ENCODE peak calls at places on chromosomes 5 and 9, in four cellular contexts. X is HepG2, J is K562, T is A549. U is an unnamed sample.

GRCh38 chr5:168881427-168882149 is 302.4 kb upstream of the PANK3 start:
- DNase-seq in T (no peak), X (no peak), J (peak), U (peak)

GRCh38 chr9:135338546-135338945 is 141.0 kb upstream of the PPP1R26 start:
- DNase-seq in J (no peak), T (no peak), X (no peak), U (peak)

GRCh38 chr5:1018596-1018995 is 10.0 kb downstream of the NKD2 start:
- DNase-seq in J (no peak), T (no peak), X (no peak), U (no peak)

GRCh38 chr5:170681013-170681433 is 102.5 kb upstream of the GABRP start:
- DNase-seq in T (peak), X (no peak), J (no peak), U (peak)

GRCh38 chr9:123368023-123368422 is 12.0 kb downstream of the CRB2 start:
- DNase-seq in J (no peak), T (no peak), X (no peak), U (no peak)

GRCh38 chr5:151799407-151799806 is 27.7 kb downstream of the G3BP1 start:
- DNase-seq in X (no peak), J (no peak), T (no peak), U (no peak)

GRCh38 chr5:67010684-67011409 is 185.8 kb downstream of the CD180 start:
- DNase-seq in T (no peak), X (no peak), J (no peak), U (no peak)

GRCh38 chr5:56693220-56693579 is 122.1 kb upstream of the MAP3K1 start:
- DNase-seq in J (no peak), X (no peak), T (no peak), U (no peak)

GRCh38 chr5:18771097-18771610 is 1136.9 kb downstream of the TAF11L14 start:
- DNase-seq in J (no peak), T (no peak), X (no peak), U (no peak)

GRCh38 chr5:39191216-39191615 is 28.1 kb downstream of the FYB1 start:
- DNase-seq in T (no peak), J (no peak), X (no peak), U (no peak)

GRCh38 chr9:37582548-37583157 is 6.5 kb upstream of the FBXO10 start:
- DNase-seq in X (peak), T (peak), J (no peak), U (no peak)

GRCh38 chr5:37751227-37751626 is 88.6 kb downstream of the GDNF start:
- DNase-seq in X (no peak), T (no peak), J (no peak), U (no peak)

GRCh38 chr9:132575005-132575609 is 7.3 kb upstream of the BARHL1 start:
- DNase-seq in X (peak), T (peak), J (peak), U (peak)

GRCh38 chr5:64958757-64959391 is 190.1 kb downstream of the CWC27 start:
- DNase-seq in J (no peak), X (peak), T (no peak), U (no peak)

GRCh38 chr9:136756836-136757235 is 1.2 kb downstream of the LCN8 start:
- DNase-seq in T (no peak), X (no peak), J (no peak), U (no peak)

GRCh38 chr9:16883586-16883985 is 13.1 kb upstream of the BNC2 start:
- DNase-seq in X (no peak), J (no peak), T (no peak), U (no peak)

DNA sequence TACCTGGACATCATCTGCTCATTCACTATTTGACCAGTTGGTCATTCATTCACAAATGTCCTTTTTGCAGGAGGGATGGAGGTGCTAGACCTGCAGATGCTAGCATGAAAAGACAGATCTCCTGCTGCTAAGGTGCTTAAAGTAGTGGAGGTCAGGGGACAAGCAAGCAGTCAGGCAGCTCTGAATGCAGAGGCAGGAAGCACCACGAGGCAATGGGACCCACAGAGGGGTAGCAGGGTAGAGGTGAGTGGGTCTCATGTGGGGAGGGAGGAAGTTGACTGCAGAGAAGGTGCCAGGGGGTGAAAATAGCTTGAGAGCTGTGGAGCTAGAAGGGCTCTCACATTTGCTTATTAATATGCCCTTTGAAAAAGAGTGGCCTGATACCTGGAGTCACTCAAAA is 25.2 kb downstream of the FXN start:
- DNase-seq in X (no peak), J (no peak), T (no peak), U (no peak)
- TF ChIP-seq USF2 in X (no peak), J (no peak), T (no peak), U (no peak)

GRCh38 chr9:122203995-122204394 is 24.8 kb downstream of the LHX6 start:
- DNase-seq in J (no peak), T (no peak), X (no peak), U (no peak)

GRCh38 chr9:122209451-122209850 is 19.3 kb downstream of the LHX6 start:
- DNase-seq in J (no peak), X (no peak), T (no peak), U (no peak)

GRCh38 chr9:122204491-122204890 is 24.3 kb downstream of the LHX6 start:
- DNase-seq in T (no peak), J (no peak), X (no peak), U (no peak)

GRCh38 chr9:122205176-122205575 is 23.6 kb downstream of the LHX6 start:
- DNase-seq in J (no peak), X (no peak), T (no peak), U (no peak)

DNA sequence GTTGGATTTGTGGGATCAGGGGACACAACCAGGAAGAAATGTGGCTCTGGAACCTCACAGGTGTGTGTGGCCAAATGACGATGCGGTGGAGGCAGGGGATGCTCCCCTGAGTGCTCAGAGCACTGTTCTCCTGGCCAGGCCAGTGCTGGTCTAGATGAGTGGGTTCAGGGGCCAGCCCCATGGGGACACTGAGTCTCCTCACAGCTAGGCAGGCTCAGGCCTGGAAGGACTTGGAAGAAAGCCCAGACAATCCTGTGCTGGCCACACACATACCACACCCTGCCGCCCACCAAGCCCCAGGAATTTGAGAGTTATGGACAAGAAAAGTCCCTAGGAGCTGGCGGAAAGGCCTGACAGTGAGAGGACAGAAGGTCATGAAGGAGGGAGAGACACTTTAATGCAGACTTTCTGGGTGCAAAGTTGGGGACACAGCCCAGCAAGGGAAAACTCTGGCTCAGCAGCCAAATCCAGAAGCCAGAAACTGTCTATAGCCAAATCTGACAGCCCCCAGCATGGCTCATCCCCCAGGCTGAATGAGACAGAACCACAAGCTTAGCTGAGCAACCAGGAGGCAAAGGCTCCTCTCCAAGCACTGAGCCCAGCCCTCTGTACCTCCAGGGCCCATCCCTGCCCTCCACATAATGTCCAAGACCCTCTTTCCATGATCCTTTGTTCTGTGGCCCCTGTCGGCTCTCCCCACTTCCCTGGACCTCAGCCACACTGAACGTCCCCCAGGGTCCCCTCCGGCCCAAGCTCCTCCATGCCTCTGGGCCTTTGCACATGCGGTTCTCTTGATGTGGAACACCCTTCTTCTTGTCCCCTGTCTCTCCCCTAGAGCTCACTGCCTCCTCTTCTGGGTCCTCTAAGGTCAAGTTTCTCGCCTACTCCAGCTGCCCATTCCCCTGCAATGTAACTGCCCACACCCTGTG is 22.4 kb downstream of the LHX6 start:
- DNase-seq in X (no peak), J (no peak), T (no peak), U (no peak)
- TF ChIP-seq NR3C1 in X (no peak), J (no peak), T (no peak), U (no peak)

DNA sequence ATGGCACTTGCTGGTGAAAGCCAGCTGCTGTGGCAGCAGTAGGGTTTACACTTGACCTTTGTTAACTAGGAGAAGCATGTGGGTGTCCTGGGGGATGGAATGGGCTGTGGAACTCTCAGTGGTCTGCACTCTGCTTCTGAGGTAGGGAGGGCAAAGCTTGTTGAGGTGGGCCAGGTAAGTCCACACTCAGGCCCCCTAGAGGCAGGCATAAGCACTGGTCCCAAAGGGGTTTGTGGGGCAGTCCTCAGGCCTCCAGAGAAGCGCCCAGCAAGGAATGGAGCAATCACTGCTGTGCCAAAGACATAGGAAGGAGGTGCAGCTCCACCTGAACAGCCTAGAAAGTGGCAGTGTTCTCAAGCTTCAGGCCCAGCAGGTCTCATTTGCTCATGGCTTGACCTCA is 34.7 kb downstream of the INSL4 start:
- DNase-seq in X (no peak), T (no peak), J (no peak), U (peak)
- TF ChIP-seq USF2 in X (no peak), T (no peak), J (no peak), U (no peak)

GRCh38 chr5:81505672-81506071 is 111.7 kb upstream of the ACOT12 start:
- DNase-seq in J (no peak), T (no peak), X (no peak), U (no peak)

GRCh38 chr5:81506378-81506777 is 112.4 kb upstream of the ACOT12 start:
- DNase-seq in J (no peak), X (no peak), T (no peak), U (no peak)

DNA sequence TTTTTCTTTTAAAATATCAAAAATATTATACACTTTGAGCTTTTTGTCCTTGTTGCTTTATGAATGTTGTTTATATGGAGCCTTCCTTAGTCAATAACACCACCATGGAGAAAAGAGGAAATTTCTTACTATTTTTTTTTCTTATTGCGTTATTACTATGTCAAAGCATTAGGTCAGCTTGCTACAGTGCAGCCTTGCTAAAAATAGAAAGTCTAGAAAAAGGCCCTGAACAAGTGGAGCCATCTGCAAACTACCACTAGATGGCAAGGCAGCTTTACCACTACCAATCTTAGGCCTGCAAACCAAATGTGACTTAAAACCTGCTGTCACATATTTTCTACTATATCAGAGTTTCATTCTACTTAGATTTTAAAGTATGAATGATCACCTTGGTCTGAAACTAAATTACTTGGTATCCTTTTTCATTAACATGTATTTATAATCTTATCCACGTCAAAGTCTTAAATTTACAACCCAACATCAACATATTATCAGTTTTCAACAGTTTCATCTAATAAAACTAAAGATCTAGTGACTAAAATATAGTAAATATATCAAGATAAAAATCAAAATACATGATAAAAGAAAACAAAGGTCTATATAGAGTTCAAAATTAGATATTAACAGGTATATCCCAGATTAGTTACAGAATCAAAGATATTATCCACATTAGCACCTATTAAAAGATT is 113.1 kb upstream of the ACOT12 start:
- DNase-seq in X (peak), J (peak), T (peak), U (peak)
- TF ChIP-seq NR3C1 in X (no peak), J (no peak), T (no peak), U (no peak)

GRCh38 chr9:127418037-127418471 is 6.1 kb upstream of the ZNF79 start:
- DNase-seq in T (peak), J (peak), X (peak), U (peak)
- TF ChIP-seq USF2 in T (no peak), J (no peak), X (no peak), U (no peak)